ENCODE peak calls at places on chromosome X, in five cellular contexts. F is K562, G is SK-N-SH, Q is H1, T is GM12891. Y is an unnamed sample.

GRCh38 chrX:16278927-16279326 is 111.6 kb downstream of the MAGEB17 start:
- DNase-seq in F (no peak), G (no peak), Q (peak), T (no peak), Y (no peak)

GRCh38 chrX:130716822-130717405 is 186.1 kb downstream of the ENOX2 start:
- DNase-seq in F (no peak), G (no peak), Q (no peak), T (no peak), Y (no peak)

GRCh38 chrX:96407043-96407442 is 277.6 kb upstream of the DIAPH2 start:
- DNase-seq in F (no peak), G (no peak), Q (no peak), T (no peak), Y (no peak)

GRCh38 chrX:18390941-18391538 is 34.4 kb upstream of the CDKL5 start:
- DNase-seq in F (peak), G (peak), Q (no peak), T (no peak), Y (no peak)

GRCh38 chrX:41010188-41010846 is 74.9 kb upstream of the USP9X start:
- DNase-seq in F (peak), G (peak), Q (no peak), T (peak), Y (peak)

GRCh38 chrX:65883556-65883955 is 156.3 kb downstream of the VSIG4 start:
- DNase-seq in F (no peak), G (no peak), Q (no peak), T (no peak), Y (no peak)

GRCh38 chrX:123563167-123563566 is 169.7 kb downstream of the THOC2 start:
- DNase-seq in F (no peak), G (no peak), Q (no peak), T (no peak), Y (no peak)

GRCh38 chrX:74419861-74420193 is 1.5 kb upstream of the SLC16A2 start:
- DNase-seq in F (no peak), G (no peak), Q (no peak), T (no peak), Y (no peak)

GRCh38 chrX:28854637-28855036 is 267.4 kb downstream of the IL1RAPL1 start:
- DNase-seq in F (no peak), G (no peak), Q (no peak), T (no peak), Y (no peak)

GRCh38 chrX:68834371-68835103 is 5.7 kb downstream of the EFNB1 start:
- DNase-seq in F (no peak), G (no peak), Q (no peak), T (no peak), Y (no peak)
- TF ChIP-seq TAF1 in F (no peak), G (no peak), Q (no peak), T (no peak), Y (no peak)

GRCh38 chrX:134760671-134761070 is 102.4 kb upstream of the PLAC1 start:
- DNase-seq in F (no peak), G (no peak), Q (no peak), T (no peak), Y (no peak)

GRCh38 chrX:134764202-134764785 is 106.0 kb upstream of the PLAC1 start:
- DNase-seq in F (peak), G (peak), Q (no peak), T (no peak), Y (no peak)

GRCh38 chrX:134758652-134759051 is 100.4 kb upstream of the PLAC1 start:
- DNase-seq in F (no peak), G (no peak), Q (no peak), T (no peak), Y (no peak)

DNA sequence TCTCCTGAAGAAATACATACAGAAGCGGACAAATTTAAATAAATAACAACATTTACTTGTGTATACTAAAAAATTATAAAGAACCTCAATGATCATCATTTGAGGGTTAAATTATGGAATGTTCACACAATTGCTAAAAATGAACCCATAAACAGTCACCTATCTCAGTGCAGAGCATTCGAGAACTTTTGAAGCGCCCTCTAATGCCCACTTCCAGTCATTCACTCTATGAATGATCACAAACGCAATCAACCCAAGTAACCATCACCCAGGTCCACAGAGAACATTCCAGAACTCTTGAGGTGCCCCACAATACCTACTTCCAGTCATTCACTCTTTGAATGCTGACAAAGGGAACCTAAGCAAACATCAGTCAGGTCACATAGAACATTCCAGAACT is 103.5 kb upstream of the PLAC1 start:
- DNase-seq in F (no peak), G (peak), Q (no peak), T (no peak), Y (no peak)
- TF ChIP-seq TAF1 in F (no peak), G (no peak), Q (no peak), T (no peak), Y (no peak)

GRCh38 chrX:55119712-55120111 is 30.9 kb downstream of the PAGE2 start:
- DNase-seq in F (no peak), G (no peak), Q (no peak), T (no peak), Y (no peak)
- TF ChIP-seq TAF1 in F (no peak), G (no peak), Q (no peak), T (no peak), Y (no peak)

GRCh38 chrX:9862525-9862924 is 76.3 kb downstream of the SHROOM2 start:
- DNase-seq in F (peak), G (no peak), Q (no peak), T (no peak), Y (no peak)

GRCh38 chrX:9865804-9866471 is 79.7 kb downstream of the SHROOM2 start:
- DNase-seq in F (no peak), G (no peak), Q (no peak), T (no peak), Y (no peak)

GRCh38 chrX:9861711-9862110 is 75.5 kb downstream of the SHROOM2 start:
- DNase-seq in F (no peak), G (no peak), Q (no peak), T (no peak), Y (no peak)

GRCh38 chrX:9862953-9863352 is 76.7 kb downstream of the SHROOM2 start:
- DNase-seq in F (no peak), G (no peak), Q (no peak), T (no peak), Y (no peak)

DNA sequence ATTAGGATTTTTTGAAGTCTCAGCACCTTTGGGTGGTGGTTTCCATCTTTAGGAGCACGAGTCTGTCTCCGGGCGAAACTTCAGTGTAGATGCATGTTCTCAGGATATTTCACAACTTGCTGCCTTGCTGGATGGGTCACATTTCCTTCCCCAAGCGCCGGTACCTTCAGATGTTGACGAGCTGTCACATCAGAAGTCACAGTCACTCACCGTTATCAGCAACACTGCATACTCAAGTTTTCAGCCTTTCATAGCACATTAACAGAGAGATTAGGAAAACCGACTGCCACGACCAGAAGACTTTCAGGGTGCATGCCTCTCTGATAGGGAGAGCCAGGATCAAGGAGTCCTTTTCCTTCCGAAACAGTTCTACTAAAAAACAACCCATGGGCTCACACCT is 77.8 kb downstream of the SHROOM2 start:
- DNase-seq in F (no peak), G (no peak), Q (no peak), T (no peak), Y (no peak)
- TF ChIP-seq TAF1 in F (no peak), G (no peak), Q (no peak), T (no peak), Y (no peak)